ENCODE peak calls at places on chromosome 4, in four cellular contexts. E is A549, I is GM12878, W is K562. C is an unnamed sample.

GRCh38 chr4:6092131-6092530 is 73.9 kb upstream of the C4orf50 start:
- DNase-seq in E (no peak), I (no peak), W (no peak), C (no peak)

GRCh38 chr4:40289366-40290188 is 45.6 kb upstream of the CHRNA9 start:
- DNase-seq in E (no peak), I (no peak), W (peak; percentile 65), C (no peak)

GRCh38 chr4:78938868-78939666 is at the start of gene PAQR3:
- DNase-seq in E (peak; percentile 72), I (peak; percentile 21), W (peak; percentile 91), C (peak; percentile 59)

GRCh38 chr4:176778491-176778890 is 14.2 kb downstream of the VEGFC start:
- DNase-seq in E (no peak), I (no peak), W (no peak), C (no peak)

GRCh38 chr4:95889662-95890061 is 49.8 kb downstream of the PDHA2 start:
- DNase-seq in E (no peak), I (no peak), W (no peak), C (no peak)

GRCh38 chr4:159289682-159290081 is 186.8 kb downstream of the RAPGEF2 start:
- DNase-seq in E (no peak), I (no peak), W (no peak), C (no peak)

GRCh38 chr4:131547506-131547981 is 1601.5 kb upstream of the PCDH10 start:
- DNase-seq in E (no peak), I (peak; percentile 43), W (no peak), C (no peak)

GRCh38 chr4:154277164-154277563 is 214.4 kb downstream of the DCHS2 start:
- DNase-seq in E (no peak), I (no peak), W (no peak), C (no peak)

GRCh38 chr4:169723207-169723606 is 34.5 kb downstream of the HPF1 start:
- DNase-seq in E (no peak), I (no peak), W (peak; percentile 40), C (peak; percentile 25)

GRCh38 chr4:113979157-113979972 is at the start of gene ARSJ:
- DNase-seq in E (peak; percentile 42), I (no peak), W (no peak), C (no peak)

GRCh38 chr4:121192013-121192412 is 27.9 kb upstream of the TNIP3 start:
- DNase-seq in E (no peak), I (no peak), W (no peak), C (no peak)

GRCh38 chr4:11223261-11223660 is 205.4 kb downstream of the HS3ST1 start:
- DNase-seq in E (no peak), I (no peak), W (no peak), C (no peak)

GRCh38 chr4:108622022-108622421 is 1.6 kb downstream of the RPL34 start:
- DNase-seq in E (no peak), I (no peak), W (no peak), C (no peak)

GRCh38 chr4:169268951-169269781 is 1.6 kb downstream of the SH3RF1 start:
- DNase-seq in E (no peak), I (no peak), W (no peak), C (peak; percentile 75)

GRCh38 chr4:102129810-102130209 is 215.5 kb downstream of the SLC39A8 start:
- DNase-seq in E (no peak), I (no peak), W (no peak), C (no peak)

GRCh38 chr4:185165605-185166063 is 22.6 kb downstream of the SLC25A4 start:
- DNase-seq in E (no peak), I (peak; percentile 74), W (no peak), C (no peak)

GRCh38 chr4:64564126-64564525 is 154.9 kb upstream of the TECRL start:
- DNase-seq in E (no peak), I (no peak), W (no peak), C (no peak)

GRCh38 chr4:25367004-25367621 is 9.9 kb upstream of the ANAPC4 start:
- DNase-seq in E (no peak), I (no peak), W (peak; percentile 57), C (no peak)

GRCh38 chr4:37068580-37068979 is 176.0 kb upstream of the NWD2 start:
- DNase-seq in E (peak; percentile 0), I (no peak), W (peak; percentile 14), C (peak; percentile 2)

GRCh38 chr4:25523405-25523804 is 132.2 kb upstream of the SLC34A2 start:
- DNase-seq in E (no peak), I (no peak), W (no peak), C (peak; percentile 15)

GRCh38 chr4:98446499-98447375 is 185.6 kb downstream of the RAP1GDS1 start:
- DNase-seq in E (no peak), I (peak; percentile 61), W (peak; percentile 18), C (no peak)

GRCh38 chr4:163558539-163559044 is 64.1 kb downstream of the TMA16 start:
- DNase-seq in E (no peak), I (no peak), W (no peak), C (no peak)

GRCh38 chr4:28010543-28011235 is 1150.0 kb downstream of the STIM2 start:
- DNase-seq in E (no peak), I (no peak), W (no peak), C (no peak)

GRCh38 chr4:111806331-111806730 is 338.9 kb upstream of the FAM241A start:
- DNase-seq in E (peak; percentile 16), I (no peak), W (no peak), C (peak; percentile 21)

GRCh38 chr4:176193126-176193525 is 2.3 kb downstream of the SPATA4 start:
- DNase-seq in E (no peak), I (no peak), W (no peak), C (no peak)

GRCh38 chr4:109301691-109302365 is 630 bp downstream of the COL25A1 start:
- DNase-seq in E (no peak), I (no peak), W (no peak), C (no peak)

GRCh38 chr4:83875437-83875836 is 339.5 kb downstream of the GPAT3 start:
- DNase-seq in E (no peak), I (no peak), W (no peak), C (no peak)

GRCh38 chr4:48651869-48652447 is 128.1 kb downstream of the FRYL start:
- DNase-seq in E (no peak), I (no peak), W (no peak), C (no peak)

GRCh38 chr4:68797048-68797447 is 18.7 kb upstream of the UGT2B10 start:
- DNase-seq in E (no peak), I (no peak), W (no peak), C (no peak)

GRCh38 chr4:75232546-75232945 is 281.7 kb downstream of the RCHY1 start:
- DNase-seq in E (no peak), I (no peak), W (no peak), C (no peak)

DNA sequence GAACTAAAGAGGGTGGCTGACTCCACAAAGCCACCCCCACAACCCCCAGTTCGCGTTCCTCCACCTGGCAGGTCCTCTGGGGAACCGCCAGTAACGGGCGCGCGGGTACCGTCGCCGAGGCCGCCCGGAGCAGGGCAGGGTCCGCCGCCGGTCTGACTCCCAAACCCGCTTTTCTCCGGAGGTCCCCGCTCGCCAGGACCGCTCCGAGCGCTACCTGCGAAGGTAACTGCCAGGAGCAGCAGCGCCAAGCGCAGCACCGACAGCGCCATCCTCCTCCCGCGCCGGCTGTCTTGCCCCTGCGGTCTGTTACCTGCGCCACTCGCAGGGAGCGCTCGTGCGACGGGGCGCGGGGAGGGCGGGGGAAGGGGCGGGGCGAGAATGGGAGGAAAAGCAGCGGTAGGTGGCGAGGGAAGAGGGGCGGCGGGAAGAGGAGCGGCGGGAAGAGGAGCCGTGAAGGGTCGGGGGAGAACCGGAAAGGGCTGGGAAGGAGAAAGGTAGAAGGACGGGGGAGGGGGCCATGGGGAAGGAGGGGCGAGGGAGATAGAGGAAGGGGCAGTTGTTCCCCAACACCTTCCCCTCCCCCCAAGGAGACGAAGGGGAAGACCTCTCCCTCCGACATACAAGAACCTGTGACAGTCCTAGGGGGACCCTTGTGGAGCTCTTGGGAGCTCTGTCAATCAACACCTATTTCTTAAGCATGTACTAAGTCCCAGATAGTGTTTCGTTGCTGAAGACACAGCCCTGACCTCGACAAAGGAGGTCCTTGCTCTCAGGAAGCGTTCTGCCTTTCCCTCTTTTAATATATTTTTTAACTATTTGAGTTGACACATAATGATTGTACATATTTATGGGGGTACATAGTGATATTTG is at the start of gene SPINK2:
- DNase-seq in E (peak; percentile 61), I (no peak), W (peak; percentile 45), C (no peak)
- TF ChIP-seq JUNB in E (no peak), I (no peak), W (no peak), C (no peak)

DNA sequence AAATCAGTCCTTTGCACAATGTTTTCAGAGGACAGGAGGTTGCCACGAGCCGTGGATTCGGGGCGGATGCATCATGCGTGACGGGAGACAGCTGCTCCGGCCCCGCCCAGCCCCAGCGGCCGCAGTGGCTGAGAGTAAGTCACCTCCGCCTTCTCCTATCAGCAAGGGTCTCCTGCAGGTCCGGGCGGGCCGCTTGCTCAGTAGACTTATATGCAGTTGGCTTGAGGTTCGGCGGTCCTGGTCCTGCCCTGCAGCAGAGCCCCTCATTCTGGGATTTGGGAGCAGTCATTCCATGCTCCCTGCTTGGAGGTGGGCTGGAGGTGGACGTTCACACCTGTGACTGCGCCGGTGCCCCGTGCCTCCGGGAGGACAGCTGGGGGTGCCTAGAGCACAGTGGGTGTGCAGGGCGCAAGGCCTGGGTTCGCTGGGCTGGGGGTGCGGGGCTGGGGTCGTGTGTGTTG is 86.3 kb upstream of the ADRA2C start:
- DNase-seq in E (no peak), I (no peak), W (no peak), C (no peak)
- TF ChIP-seq CEBPB in E (no peak), I (no peak), W (no peak), C (no peak)

GRCh38 chr4:94680131-94680862 is 77.5 kb upstream of the BMPR1B start:
- DNase-seq in E (no peak), I (no peak), W (no peak), C (no peak)
- TF ChIP-seq JUNB in E (no peak), I (no peak), W (no peak), C (no peak)

DNA sequence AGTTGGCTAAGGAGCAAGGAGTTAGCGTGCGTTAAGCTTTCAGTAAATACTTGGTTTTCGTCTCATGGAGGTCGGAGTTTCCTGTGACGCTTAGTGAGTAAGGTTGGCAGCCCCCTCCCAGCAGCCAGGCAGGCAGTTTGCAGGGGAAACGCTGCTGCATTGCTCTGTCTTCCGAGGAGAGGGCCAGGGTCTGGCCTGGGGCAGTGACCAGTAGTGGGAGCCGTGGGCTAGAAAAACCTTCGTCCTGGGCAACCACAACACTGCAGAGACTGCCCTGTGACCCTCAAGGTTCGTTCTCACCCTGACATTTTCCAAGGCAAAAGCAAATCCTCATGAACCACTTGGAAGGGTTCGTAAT is 432 bp downstream of the TMEM175 start:
- DNase-seq in E (no peak), I (no peak), W (peak; percentile 66), C (peak; percentile 32)
- TF ChIP-seq CEBPB in E (no peak), I (no peak), W (no peak), C (no peak)

DNA sequence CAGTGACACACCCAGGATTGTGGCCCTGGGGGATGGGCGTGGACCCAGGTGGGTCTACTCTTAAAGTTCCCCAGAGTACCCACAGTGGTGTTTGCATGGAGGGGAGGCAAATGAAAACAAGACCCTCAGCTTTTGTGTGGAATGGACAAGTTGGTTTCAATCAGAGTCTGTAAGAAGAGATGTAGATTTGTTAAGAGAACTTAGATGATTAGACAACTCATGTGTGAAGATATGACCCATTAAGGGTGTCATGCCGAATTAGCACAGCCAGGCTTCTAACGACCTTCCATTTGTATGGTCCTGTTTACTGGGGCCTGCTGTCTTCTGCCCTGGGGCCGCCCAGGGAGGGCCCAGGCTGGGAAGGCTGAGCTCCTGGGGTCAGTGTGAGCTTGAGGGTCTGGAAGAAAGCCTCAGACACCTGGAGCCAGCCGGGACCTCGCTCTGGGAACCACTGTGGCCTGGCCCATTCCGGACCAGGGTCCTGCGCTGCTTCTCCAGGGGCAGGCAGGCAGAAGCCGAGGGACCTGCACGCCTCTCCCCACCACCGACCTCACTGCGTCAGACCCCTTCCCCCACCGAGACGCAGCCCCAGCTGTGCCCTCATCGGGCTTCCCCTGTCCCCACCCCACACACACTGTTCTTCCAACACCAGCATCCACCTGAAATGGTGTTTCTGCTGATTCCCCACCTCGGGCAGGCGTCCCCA is 20.4 kb downstream of the UVSSA start:
- DNase-seq in E (no peak), I (no peak), W (no peak), C (no peak)
- TF ChIP-seq JUNB in E (no peak), I (no peak), W (no peak), C (no peak)

C was measured in HepG2.